ENCODE peak calls at places on chromosomes 3 and 15, in nine cellular contexts. R is fibroblast of lung, W is GM23248, V is mesendoderm, M is K562, X is neural progenitor cell, O is PC-3, N is endothelial cell of umbilical vein, D is GM23338. K is an unnamed sample. For H3K4me1 and H3K79me2, the result is how much of the 10 kb centered on the place peaks cover.

GRCh38 chr3:119194237-119195150 is 21.1 kb downstream of the UPK1B start:
- DNase-seq in R (peak), N (no peak), W (peak), V (no peak), X (no peak), O (peak), M (no peak), D (no peak), K (peak)

GRCh38 chr3:197021729-197022404 is 7.8 kb downstream of the MELTF start:
- DNase-seq in X (no peak), R (no peak), M (no peak), V (no peak), W (no peak), D (no peak), N (no peak), O (no peak), K (peak)

GRCh38 chr15:93974804-93975481 is 256.4 kb upstream of the MCTP2 start:
- DNase-seq in D (peak), M (no peak), R (peak), N (no peak), X (peak), O (peak), W (peak), V (peak), K (no peak)

GRCh38 chr15:52787123-52787503 is 3.0 kb downstream of the ONECUT1 start:
- DNase-seq in M (no peak), D (peak), V (peak), O (no peak), W (no peak), X (peak), R (no peak), N (no peak), K (peak)

GRCh38 chr15:59282515-59283337 is 76.1 kb downstream of the LDHAL6B start:
- DNase-seq in R (no peak), D (no peak), N (no peak), V (no peak), W (no peak), O (no peak), M (no peak), X (peak), K (no peak)

GRCh38 chr3:165753560-165753959 is 83.7 kb downstream of the BCHE start:
- DNase-seq in W (no peak), X (no peak), D (no peak), V (no peak), N (peak), R (peak), O (peak), M (no peak), K (no peak)

GRCh38 chr15:52677593-52677992 is 1.6 kb downstream of the ATOSA start:
- DNase-seq in O (peak), M (no peak), D (no peak), V (no peak), X (no peak), R (no peak), N (no peak), W (no peak), K (no peak)

GRCh38 chr15:55858661-55859060 is 115.7 kb upstream of the PRTG start:
- DNase-seq in D (no peak), M (no peak), R (peak), O (no peak), X (no peak), V (no peak), W (peak), N (no peak), K (no peak)

GRCh38 chr3:159829056-159829995 is 159.3 kb upstream of the IL12A start:
- DNase-seq in M (no peak), R (peak), X (no peak), W (peak), O (peak), V (no peak), N (peak), D (no peak), K (no peak)

GRCh38 chr15:37076543-37076942 is 23.8 kb downstream of the MEIS2 start:
- DNase-seq in V (no peak), M (no peak), O (peak), X (no peak), N (peak), R (peak), W (peak), D (no peak), K (no peak)

GRCh38 chr3:56629044-56629443 is 54.0 kb downstream of the TASOR start:
- DNase-seq in W (no peak), M (no peak), O (no peak), D (no peak), V (no peak), R (no peak), X (no peak), N (no peak), K (no peak)

GRCh38 chr3:38151667-38152265 is 13.3 kb downstream of the MYD88 start:
- DNase-seq in N (no peak), R (peak), V (no peak), O (peak), M (no peak), X (no peak), W (peak), D (no peak), K (no peak)

GRCh38 chr3:126351086-126351770 is 6.0 kb downstream of the KLF15 start:
- DNase-seq in O (no peak), X (no peak), N (no peak), M (no peak), V (no peak), W (no peak), R (no peak), D (no peak), K (peak)

GRCh38 chr15:70447927-70448698 is 315.2 kb downstream of the UACA start:
- DNase-seq in V (no peak), D (peak), W (no peak), O (no peak), N (no peak), M (peak), R (peak), X (no peak), K (no peak)

GRCh38 chr3:119937229-119937628 is 155.3 kb downstream of the NR1I2 start:
- DNase-seq in D (no peak), V (peak), M (peak), O (no peak), R (peak), N (no peak), W (no peak), X (no peak), K (no peak)

GRCh38 chr15:67173786-67174185 is 80.7 kb downstream of the AAGAB start:
- DNase-seq in N (no peak), X (no peak), M (no peak), D (no peak), V (no peak), R (no peak), W (no peak), O (no peak), K (no peak)

GRCh38 chr3:46902188-46902631 is 24.7 kb downstream of the PTH1R start:
- DNase-seq in R (no peak), M (no peak), N (no peak), X (no peak), V (no peak), W (no peak), O (no peak), D (no peak), K (peak)

GRCh38 chr3:126479642-126480041 is 4.0 kb upstream of the ZXDC start:
- DNase-seq in W (no peak), V (no peak), R (no peak), N (no peak), M (no peak), D (no peak), O (no peak), X (no peak), K (no peak)

GRCh38 chr3:144055604-144056003 is 84.0 kb downstream of the DIPK2A start:
- DNase-seq in X (no peak), W (peak), V (no peak), M (no peak), D (no peak), R (peak), N (no peak), O (peak), K (peak)

GRCh38 chr15:78065284-78065872 is 12.1 kb downstream of the TBC1D2B start:
- DNase-seq in V (peak), N (peak), O (peak), R (peak), M (no peak), X (no peak), D (no peak), W (peak), K (peak)

GRCh38 chr15:90697180-90697579 is 20.0 kb upstream of the BLM start:
- DNase-seq in V (no peak), W (no peak), O (no peak), X (no peak), D (no peak), N (no peak), M (no peak), R (no peak), K (no peak)

GRCh38 chr3:171228228-171228627 is 201.7 kb upstream of the SLC2A2 start:
- DNase-seq in N (no peak), D (no peak), V (no peak), X (no peak), R (no peak), W (no peak), O (no peak), M (no peak), K (peak)

GRCh38 chr15:77541421-77542181 is 91.1 kb downstream of the LINGO1 start:
- DNase-seq in O (no peak), V (peak), R (peak), W (peak), M (no peak), D (peak), X (peak), N (no peak), K (no peak)

GRCh38 chr3:126545544-126545943 is 13.2 kb downstream of the C3orf22 start:
- DNase-seq in D (no peak), O (no peak), R (no peak), W (no peak), N (no peak), X (no peak), V (no peak), M (no peak), K (peak)

GRCh38 chr3:10485806-10486205 is 19.6 kb downstream of the ATP2B2 start:
- DNase-seq in W (no peak), M (no peak), X (no peak), V (no peak), O (no peak), D (no peak), N (no peak), R (no peak), K (peak)

GRCh38 chr3:194574639-194575483 is 58.4 kb downstream of the TMEM44 start:
- DNase-seq in O (peak), D (no peak), X (no peak), N (no peak), R (peak), V (no peak), W (peak), M (peak), K (no peak)

GRCh38 chr15:101250931-101251829 is 668 bp downstream of the CHSY1 start:
- DNase-seq in W (peak), R (peak), M (peak), V (peak), D (peak), O (peak), N (no peak), X (peak), K (peak)

GRCh38 chr3:16064660-16065414 is 109.6 kb upstream of the GALNT15 start:
- DNase-seq in N (peak), O (peak), X (no peak), W (peak), R (peak), V (no peak), D (no peak), M (no peak), K (no peak)

GRCh38 chr3:144763878-144764454 is 792.3 kb downstream of the DIPK2A start:
- DNase-seq in X (no peak), N (peak), R (no peak), M (no peak), D (no peak), W (no peak), O (no peak), V (no peak), K (no peak)

GRCh38 chr15:64356443-64357040 is 569 bp upstream of the CSNK1G1 start:
- DNase-seq in N (no peak), W (peak), X (peak), O (peak), M (no peak), R (no peak), D (no peak), V (no peak), K (peak)

GRCh38 chr15:88401269-88401971 is 65.8 kb downstream of the MRPL46 start:
- DNase-seq in X (no peak), D (no peak), N (no peak), V (no peak), O (no peak), R (no peak), M (no peak), W (no peak), K (no peak)
- H3K4me1 ChIP-seq in X (under half), D (under half), N (under half), V (under half), O (under half), R (under half), M (under half), W (under half), K (under half)

DNA sequence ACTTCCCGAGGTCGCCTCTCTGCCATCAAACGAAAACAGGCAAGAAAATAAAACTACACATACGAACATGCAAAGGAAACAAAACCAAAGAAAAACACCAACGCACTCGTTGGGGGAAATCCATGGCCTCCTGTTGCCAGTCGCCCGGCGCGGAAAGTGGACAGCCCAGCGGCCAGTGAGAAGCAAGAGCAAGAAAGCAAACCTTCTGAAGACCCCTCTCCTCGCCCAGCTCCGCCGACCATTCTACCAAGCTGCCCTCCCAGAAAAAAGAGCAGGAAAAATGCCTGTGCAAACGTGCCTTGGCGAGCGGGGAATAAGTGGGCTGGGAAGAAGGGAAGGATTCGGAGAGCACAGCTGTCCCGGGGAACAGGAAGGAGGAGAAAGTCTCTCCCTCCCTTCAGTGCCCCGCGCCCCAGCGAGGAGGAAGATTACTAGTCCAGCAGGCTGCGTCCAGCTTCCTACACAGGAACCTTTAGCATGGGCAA is 802 bp upstream of the NECTIN3 start:
- DNase-seq in D (peak), R (no peak), N (no peak), M (no peak), X (no peak), W (peak), V (no peak), O (no peak), K (no peak)
- H3K4me2 ChIP-seq in D (peak), R (peak), N (peak), M (no peak), X (peak), W (peak), V (peak), O (peak), K (peak)

GRCh38 chr3:66477846-66478245 is 23.0 kb downstream of the LRIG1 start:
- DNase-seq in O (no peak), X (no peak), D (no peak), W (no peak), M (no peak), R (no peak), V (no peak), N (no peak), K (no peak)
- H3K79me2 ChIP-seq in O (under half), X (half or more), D (half or more), W (under half), M (under half), R (under half), V (half or more), N (half or more), K (under half)

GRCh38 chr3:149010966-149011365 is 19.6 kb downstream of the GYG1 start:
- DNase-seq in M (no peak), R (no peak), D (no peak), W (no peak), V (no peak), O (no peak), X (no peak), N (no peak), K (no peak)

GRCh38 chr3:149009732-149010131 is 18.4 kb downstream of the GYG1 start:
- DNase-seq in M (no peak), V (no peak), X (no peak), W (no peak), O (no peak), R (peak), D (no peak), N (no peak), K (no peak)

GRCh38 chr3:149013726-149014125 is 22.4 kb downstream of the GYG1 start:
- DNase-seq in W (no peak), R (peak), V (no peak), O (no peak), N (no peak), D (no peak), X (no peak), M (no peak), K (peak)

GRCh38 chr3:149010504-149010951 is 19.2 kb downstream of the GYG1 start:
- DNase-seq in M (no peak), D (no peak), N (no peak), O (peak), X (no peak), W (no peak), R (peak), V (no peak), K (no peak)

DNA sequence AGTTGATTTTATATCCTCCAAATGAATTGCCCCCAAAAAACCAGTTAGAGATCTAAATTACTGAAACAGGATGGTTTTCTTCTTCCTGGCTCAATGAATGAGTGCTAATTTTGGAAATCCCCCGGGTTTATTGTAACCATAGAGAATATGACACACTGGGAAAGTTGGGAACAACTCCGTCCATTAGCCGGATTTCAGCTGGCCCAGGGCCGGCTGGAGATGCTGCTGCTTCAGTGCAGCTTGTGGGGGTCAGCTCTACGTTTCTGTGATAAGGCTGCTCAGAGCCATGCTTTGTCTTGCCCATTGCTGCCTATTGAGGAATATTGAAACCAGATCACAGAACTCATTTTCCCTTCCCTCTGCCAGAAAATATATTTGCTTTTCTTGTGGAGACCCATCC is 20.3 kb downstream of the GYG1 start:
- DNase-seq in V (no peak), M (no peak), N (no peak), W (no peak), X (no peak), R (no peak), O (no peak), D (no peak), K (no peak)
- H3K4me1 ChIP-seq in V (under half), M (under half), N (under half), W (under half), X (under half), R (under half), O (under half), D (under half), K (under half)

GRCh38 chr15:98150531-98150930 is 190.0 kb downstream of the ARRDC4 start:
- DNase-seq in X (no peak), M (no peak), R (no peak), V (no peak), N (no peak), D (no peak), O (no peak), W (no peak), K (no peak)
- H3K4me2 ChIP-seq in X (no peak), M (no peak), R (no peak), V (no peak), N (no peak), D (no peak), O (no peak), W (no peak), K (no peak)

DNA sequence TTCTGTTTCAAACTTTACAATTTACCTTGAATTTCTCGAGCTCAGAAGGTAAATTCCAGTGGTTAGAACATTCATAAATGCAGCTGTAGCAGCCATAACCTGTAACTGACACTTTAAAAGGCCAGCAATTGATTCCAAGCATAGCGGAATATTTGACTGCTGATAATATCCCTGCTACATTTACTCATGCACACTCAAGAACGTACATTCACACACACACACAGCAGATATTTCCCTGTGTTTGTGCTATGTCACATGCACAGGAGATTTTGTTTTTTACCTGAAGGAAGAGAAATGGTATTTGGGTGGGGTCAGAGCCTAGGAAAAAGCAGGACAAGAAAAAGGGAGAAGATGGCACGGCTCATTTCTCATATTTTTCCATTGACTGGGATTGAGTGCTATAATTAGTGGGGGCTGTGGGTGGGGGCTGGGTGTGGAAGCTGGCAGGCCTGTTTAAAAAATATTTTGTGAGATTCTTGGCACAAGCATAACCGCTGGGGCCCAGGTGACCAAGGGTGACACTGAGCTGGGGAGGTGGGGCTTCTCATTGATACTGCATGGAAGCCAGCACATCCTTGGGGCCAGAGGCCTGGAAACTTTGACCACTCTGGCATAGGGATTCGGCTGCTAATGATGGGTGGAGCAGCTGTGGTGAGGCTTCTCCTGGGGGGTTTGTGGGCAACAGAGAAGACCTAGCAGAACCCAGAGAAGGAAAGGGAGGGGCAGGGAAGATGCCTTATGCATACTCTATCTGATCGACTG is 88.9 kb upstream of the TPRG1 start:
- DNase-seq in V (no peak), M (no peak), D (no peak), W (no peak), X (no peak), R (no peak), O (no peak), N (no peak), K (no peak)
- H3K79me2 ChIP-seq in V (under half), M (under half), D (under half), W (under half), X (under half), R (under half), O (under half), N (under half), K (under half)

GRCh38 chr15:31341501-31342195 is 15.0 kb downstream of the KLF13 start:
- DNase-seq in W (no peak), V (no peak), D (no peak), N (no peak), X (no peak), M (no peak), R (no peak), O (no peak), K (peak)

GRCh38 chr15:31340591-31340990 is 14.0 kb downstream of the KLF13 start:
- DNase-seq in O (no peak), V (no peak), D (no peak), R (no peak), W (no peak), N (no peak), X (no peak), M (no peak), K (peak)

GRCh38 chr15:31342381-31342780 is 15.7 kb downstream of the KLF13 start:
- DNase-seq in D (no peak), W (no peak), V (no peak), O (no peak), N (no peak), R (no peak), M (no peak), X (no peak), K (peak)

GRCh38 chr15:31340047-31340446 is 13.4 kb downstream of the KLF13 start:
- DNase-seq in D (no peak), X (no peak), R (no peak), V (no peak), O (no peak), W (no peak), M (no peak), N (no peak), K (no peak)

GRCh38 chr15:31341036-31341435 is 14.4 kb downstream of the KLF13 start:
- DNase-seq in W (no peak), O (no peak), D (no peak), X (no peak), V (no peak), R (no peak), M (no peak), N (no peak), K (peak)
- H3K4me1 ChIP-seq in W (under half), O (under half), D (under half), X (under half), V (under half), R (under half), M (under half), N (under half), K (under half)

K was measured in osteoblast.